ENCODE peak calls at places on chromosomes 7 and 10, in four cellular contexts. E is HFFc6, V is tibial artery, S is HCT116. H is an unnamed sample.

GRCh38 chr7:127189885-127190284 is 62.9 kb downstream of the GRM8 start:
- DNase-seq in S (no peak), V (no peak), E (no peak), H (no peak)

GRCh38 chr10:13956826-13957225 is 370.1 kb downstream of the PRPF18 start:
- DNase-seq in S (no peak), E (no peak), V (peak), H (no peak)

GRCh38 chr7:84824057-84824651 is 362.7 kb downstream of the SEMA3D start:
- DNase-seq in V (no peak), S (no peak), E (no peak), H (no peak)

GRCh38 chr7:2120251-2120660 is 112.5 kb downstream of the MAD1L1 start:
- DNase-seq in E (no peak), V (no peak), S (no peak), H (no peak)

GRCh38 chr7:108454674-108455523 is 1.3 kb downstream of the NRCAM start:
- DNase-seq in E (no peak), V (no peak), S (no peak), H (no peak)

GRCh38 chr7:140005754-140006503 is 56.8 kb downstream of the PARP12 start:
- DNase-seq in S (peak), E (no peak), V (no peak), H (no peak)

GRCh38 chr7:73599151-73599882 is 20.9 kb upstream of the TBL2 start:
- DNase-seq in V (no peak), S (no peak), E (no peak), H (no peak)

GRCh38 chr7:130401531-130401930 is 21.2 kb downstream of the CPA1 start:
- DNase-seq in E (no peak), S (no peak), V (no peak), H (no peak)

GRCh38 chr7:28400838-28401360 is 11.4 kb upstream of the CREB5 start:
- DNase-seq in E (no peak), S (no peak), V (no peak), H (no peak)

GRCh38 chr7:18655969-18656761 is 160.6 kb downstream of the HDAC9 start:
- DNase-seq in V (no peak), E (no peak), S (no peak), H (no peak)

GRCh38 chr10:132942101-132942739 is at the start of gene CFAP46:
- DNase-seq in V (no peak), E (peak), S (peak), H (no peak)

GRCh38 chr10:15335500-15335899 is 35.6 kb downstream of the FAM171A1 start:
- DNase-seq in V (no peak), E (no peak), S (no peak), H (no peak)

GRCh38 chr7:130189281-130189782 is 15.9 kb downstream of the TMEM209 start:
- DNase-seq in S (no peak), V (no peak), E (peak), H (no peak)

GRCh38 chr10:127928021-127928806 is 21.3 kb downstream of the PTPRE start:
- DNase-seq in E (no peak), S (no peak), V (no peak), H (no peak)

GRCh38 chr10:84588426-84588825 is 260.0 kb downstream of the CCSER2 start:
- DNase-seq in E (no peak), V (no peak), S (no peak), H (no peak)

GRCh38 chr7:143013473-143013872 is 13.5 kb downstream of the OR9A2 start:
- DNase-seq in V (no peak), S (no peak), E (no peak), H (no peak)

GRCh38 chr10:69089638-69090599 is 2.0 kb downstream of the SRGN start:
- DNase-seq in V (peak), S (no peak), E (no peak), H (no peak)

GRCh38 chr10:69446650-69447151 is 4.6 kb upstream of the TSPAN15 start:
- DNase-seq in S (peak), V (no peak), E (peak), H (peak)

GRCh38 chr10:49359349-49360231 is 36.3 kb downstream of the DRGX start:
- DNase-seq in V (no peak), S (no peak), E (no peak), H (no peak)

GRCh38 chr10:126101744-126102143 is 205.4 kb downstream of the FANK1 start:
- DNase-seq in V (no peak), E (no peak), S (no peak), H (no peak)

GRCh38 chr7:98472391-98473002 is 71.6 kb upstream of the BAIAP2L1 start:
- DNase-seq in E (no peak), V (no peak), S (no peak), H (no peak)

GRCh38 chr10:128316925-128317324 is 190.7 kb upstream of the MKI67 start:
- DNase-seq in S (no peak), V (no peak), E (no peak), H (no peak)

H was measured in PC-9.